ENCODE peak calls at places on chromosomes 2 and 18, in ten cellular contexts. A is CD8-positive, alpha-beta memory T cell; N is SJSA1; R is CD4-positive, alpha-beta T cell; F is body of pancreas; J is sigmoid colon; D is endodermal cell; O is fibroblast of lung; L is heart right ventricle; W is A549. M is an unnamed sample.

GRCh38 chr2:70181363-70181956 is 9.4 kb downstream of the C2orf42 start:
- DNase-seq in F (no peak), W (no peak), J (no peak), R (no peak), O (no peak), D (no peak), N (no peak), A (no peak), L (no peak), M (no peak)

GRCh38 chr2:144477281-144477942 is 42.5 kb downstream of the ZEB2 start:
- DNase-seq in A (no peak), L (no peak), O (peak), W (no peak), J (no peak), D (no peak), R (no peak), N (no peak), F (no peak), M (no peak)

GRCh38 chr2:31170071-31170698 is 31.9 kb upstream of the GALNT14 start:
- DNase-seq in O (peak), W (peak), N (peak), D (peak), R (peak), L (peak), J (no peak), A (peak), F (peak), M (peak)

GRCh38 chr2:160091381-160091780 is 29.0 kb upstream of the PLA2R1 start:
- DNase-seq in O (peak), F (no peak), A (no peak), N (no peak), J (no peak), L (no peak), R (no peak), W (no peak), D (no peak), M (peak)

GRCh38 chr2:109676346-109676897 is 62.3 kb downstream of the SOWAHC start:
- DNase-seq in L (no peak), R (no peak), F (no peak), O (no peak), W (no peak), A (no peak), J (no peak), N (no peak), D (no peak), M (no peak)

GRCh38 chr2:240688563-240688919 is 3.1 kb upstream of the AQP12A start:
- DNase-seq in J (no peak), D (no peak), W (no peak), F (peak), O (no peak), L (no peak), R (no peak), A (no peak), N (no peak), M (no peak)

GRCh38 chr2:147468349-147468748 is 376.5 kb upstream of the ACVR2A start:
- DNase-seq in R (no peak), O (no peak), J (no peak), D (no peak), F (no peak), L (no peak), N (no peak), A (no peak), W (no peak), M (no peak)

GRCh38 chr18:36756262-36756661 is 72.5 kb downstream of the TPGS2 start:
- DNase-seq in L (no peak), J (no peak), F (no peak), N (no peak), W (no peak), O (no peak), R (no peak), D (no peak), A (no peak), M (no peak)

GRCh38 chr2:31008571-31009114 is 129.6 kb downstream of the GALNT14 start:
- DNase-seq in J (no peak), F (no peak), A (no peak), L (no peak), N (no peak), R (no peak), O (no peak), D (no peak), W (no peak), M (no peak)

GRCh38 chr2:27003857-27004256 is 28.9 kb upstream of the TMEM214 start:
- DNase-seq in F (no peak), R (no peak), J (no peak), O (peak), W (no peak), L (no peak), D (no peak), A (no peak), N (no peak), M (no peak)

GRCh38 chr18:7177131-7177744 is 53.7 kb upstream of the LRRC30 start:
- DNase-seq in L (peak), R (no peak), W (peak), N (peak), A (no peak), O (peak), F (peak), J (peak), D (peak), M (peak)

GRCh38 chr18:59232309-59233016 is 12.5 kb downstream of the GRP start:
- DNase-seq in W (no peak), O (no peak), N (no peak), F (no peak), A (no peak), D (peak), L (no peak), J (no peak), R (no peak), M (no peak)

GRCh38 chr2:230410861-230411464 is 5.0 kb upstream of the SP100 start:
- DNase-seq in J (no peak), O (no peak), N (no peak), W (no peak), F (no peak), D (no peak), R (no peak), A (no peak), L (no peak), M (no peak)

GRCh38 chr2:239234151-239234825 is 166.5 kb downstream of the HDAC4 start:
- DNase-seq in F (no peak), O (no peak), J (peak), R (no peak), A (no peak), D (no peak), W (no peak), L (no peak), N (no peak), M (no peak)

GRCh38 chr2:69734040-69734611 is 7.8 kb upstream of the ANXA4 start:
- DNase-seq in L (no peak), W (peak), N (no peak), A (no peak), O (no peak), R (no peak), D (no peak), J (no peak), F (no peak), M (no peak)

GRCh38 chr2:40095003-40095402 is 315.9 kb upstream of the THUMPD2 start:
- DNase-seq in J (no peak), O (peak), D (no peak), L (no peak), R (no peak), W (peak), A (no peak), N (no peak), F (no peak), M (no peak)

GRCh38 chr2:196696423-196697073 is 57.0 kb downstream of the CCDC150 start:
- DNase-seq in R (no peak), N (no peak), W (peak), F (no peak), A (no peak), L (no peak), J (no peak), D (no peak), O (peak), M (peak)

GRCh38 chr2:37623971-37624897 is 47.2 kb downstream of the CDC42EP3 start:
- DNase-seq in J (no peak), N (peak), F (no peak), W (no peak), A (peak), R (no peak), L (no peak), D (no peak), O (peak), M (peak)

GRCh38 chr2:138949517-138949916 is 169.3 kb upstream of the NXPH2 start:
- DNase-seq in O (no peak), N (no peak), W (peak), R (no peak), D (no peak), F (no peak), L (no peak), J (no peak), A (no peak), M (no peak)

GRCh38 chr2:39150102-39150562 is 29.3 kb upstream of the SOS1 start:
- DNase-seq in F (no peak), O (no peak), A (no peak), L (no peak), N (no peak), D (no peak), R (no peak), W (no peak), J (no peak), M (no peak)

GRCh38 chr18:40365526-40365925 is 1589.5 kb upstream of the PIK3C3 start:
- DNase-seq in W (no peak), A (no peak), N (no peak), J (no peak), R (no peak), L (no peak), F (no peak), O (peak), D (no peak), M (no peak)

GRCh38 chr2:7278984-7279383 is 361.8 kb downstream of the RNF144A start:
- DNase-seq in L (no peak), R (no peak), J (no peak), N (no peak), A (no peak), D (no peak), O (no peak), F (no peak), W (no peak), M (no peak)

GRCh38 chr2:45885111-45885685 is 233.7 kb downstream of the PRKCE start:
- DNase-seq in R (no peak), O (peak), A (no peak), L (no peak), F (no peak), J (no peak), W (no peak), D (no peak), N (no peak), M (no peak)

GRCh38 chr2:109615637-109616144 is 1.5 kb downstream of the SOWAHC start:
- DNase-seq in N (no peak), L (no peak), A (no peak), R (no peak), D (peak), J (no peak), W (peak), O (no peak), F (no peak), M (no peak)

GRCh38 chr2:22912398-22912797 is 472.6 kb upstream of the KLHL29 start:
- DNase-seq in N (no peak), F (no peak), J (no peak), D (no peak), L (no peak), R (no peak), O (no peak), W (no peak), A (no peak), M (no peak)

GRCh38 chr2:72718906-72719305 is 106.9 kb downstream of the EXOC6B start:
- DNase-seq in A (no peak), O (peak), F (no peak), R (no peak), N (no peak), W (no peak), J (no peak), L (no peak), D (no peak), M (no peak)

GRCh38 chr2:76825409-76825970 is 696.7 kb downstream of the LRRTM4 start:
- DNase-seq in D (no peak), O (no peak), R (no peak), N (no peak), J (no peak), F (no peak), A (no peak), L (no peak), W (no peak), M (no peak)

DNA sequence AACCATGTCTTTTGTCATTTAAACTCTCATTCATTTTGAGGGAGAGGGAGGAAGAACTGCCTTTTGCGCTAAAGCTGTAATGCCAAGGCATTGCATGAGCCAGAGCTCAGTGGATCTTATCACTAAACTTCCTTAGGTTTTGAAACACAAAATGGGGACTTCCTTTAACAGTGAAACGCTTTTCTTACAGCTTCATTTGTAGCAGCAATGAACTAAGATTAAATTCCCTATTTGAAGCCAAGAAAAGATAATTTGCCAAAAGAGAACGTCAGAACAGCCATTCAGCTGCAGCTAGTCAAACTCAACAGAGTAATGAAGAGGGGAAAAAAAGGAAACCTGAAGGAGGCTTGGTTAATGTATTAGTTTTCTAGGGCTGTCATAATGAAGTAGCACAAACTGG is 143.5 kb upstream of the MMADHC start:
- DNase-seq in R (no peak), W (no peak), O (no peak), F (no peak), A (no peak), J (no peak), D (no peak), N (no peak), L (no peak), M (no peak)
- H3K27ac ChIP-seq in R (no peak), W (peak), O (no peak), F (no peak), A (no peak), J (no peak), D (no peak), N (no peak), L (no peak), M (peak)

GRCh38 chr2:16652296-16653082 is 13.1 kb downstream of the CYRIA start:
- DNase-seq in N (peak), D (peak), J (peak), L (peak), O (peak), W (no peak), F (no peak), R (no peak), A (no peak), M (no peak)

GRCh38 chr2:16655457-16655837 is 10.2 kb downstream of the CYRIA start:
- DNase-seq in R (no peak), F (no peak), O (no peak), J (no peak), A (no peak), N (no peak), W (no peak), D (peak), L (no peak), M (no peak)

GRCh38 chr2:16654775-16655456 is 10.7 kb downstream of the CYRIA start:
- DNase-seq in L (no peak), R (no peak), F (no peak), J (no peak), N (no peak), D (peak), O (no peak), W (no peak), A (no peak), M (no peak)

GRCh38 chr2:16653083-16653375 is 12.6 kb downstream of the CYRIA start:
- DNase-seq in L (no peak), F (peak), D (peak), R (no peak), N (peak), W (no peak), A (no peak), O (no peak), J (peak), M (no peak)

GRCh38 chr2:16653799-16654198 is 11.8 kb downstream of the CYRIA start:
- DNase-seq in W (no peak), O (no peak), N (peak), A (no peak), J (no peak), F (no peak), D (peak), R (no peak), L (no peak), M (no peak)
- H3K27ac ChIP-seq in W (no peak), O (no peak), N (no peak), A (no peak), J (peak), F (peak), D (no peak), R (no peak), L (peak), M (no peak)

GRCh38 chr2:84891355-84892010 is 10.6 kb upstream of the TRABD2A start:
- DNase-seq in D (peak), R (no peak), L (no peak), O (no peak), F (no peak), W (no peak), N (peak), A (no peak), J (peak), M (no peak)

GRCh38 chr2:84897773-84898172 is 7.7 kb upstream of the TMSB10 start:
- DNase-seq in J (no peak), L (no peak), O (no peak), N (no peak), F (no peak), D (no peak), A (no peak), W (no peak), R (no peak), M (no peak)

GRCh38 chr2:84894758-84895520 is 10.5 kb upstream of the TMSB10 start:
- DNase-seq in L (no peak), F (no peak), O (no peak), R (no peak), W (no peak), D (peak), N (no peak), J (peak), A (no peak), M (no peak)

GRCh38 chr2:84889332-84889731 is 8.4 kb upstream of the TRABD2A start:
- DNase-seq in D (peak), O (no peak), R (no peak), F (no peak), L (no peak), A (no peak), W (no peak), J (peak), N (peak), M (no peak)

GRCh38 chr2:84894131-84894586 is 11.3 kb upstream of the TMSB10 start:
- DNase-seq in D (peak), F (peak), R (no peak), W (no peak), A (no peak), O (no peak), J (peak), L (no peak), N (no peak), M (no peak)
- H3K27ac ChIP-seq in D (no peak), F (no peak), R (peak), W (no peak), A (no peak), O (no peak), J (no peak), L (no peak), N (no peak), M (peak)

GRCh38 chr2:25076749-25077148 is 34.9 kb downstream of the EFR3B start:
- DNase-seq in O (no peak), W (no peak), R (no peak), J (peak), F (no peak), A (no peak), D (no peak), N (no peak), L (no peak), M (no peak)

GRCh38 chr2:25077792-25078170 is 35.9 kb downstream of the EFR3B start:
- DNase-seq in O (no peak), R (no peak), W (no peak), L (no peak), N (no peak), F (no peak), A (no peak), J (no peak), D (no peak), M (no peak)

GRCh38 chr2:25079050-25079635 is 37.3 kb downstream of the EFR3B start:
- DNase-seq in L (no peak), F (no peak), D (no peak), R (no peak), W (no peak), A (no peak), O (no peak), N (no peak), J (peak), M (no peak)

GRCh38 chr2:25074826-25075225 is 33.0 kb downstream of the EFR3B start:
- DNase-seq in D (no peak), O (no peak), N (no peak), L (no peak), R (no peak), A (no peak), W (no peak), F (no peak), J (no peak), M (no peak)

GRCh38 chr2:25078171-25079049 is 36.5 kb downstream of the EFR3B start:
- DNase-seq in J (peak), D (peak), O (peak), F (no peak), L (peak), A (no peak), W (peak), N (peak), R (no peak), M (peak)
- H3K27ac ChIP-seq in J (peak), D (no peak), O (no peak), F (no peak), L (peak), A (no peak), W (peak), N (no peak), R (no peak), M (no peak)

DNA sequence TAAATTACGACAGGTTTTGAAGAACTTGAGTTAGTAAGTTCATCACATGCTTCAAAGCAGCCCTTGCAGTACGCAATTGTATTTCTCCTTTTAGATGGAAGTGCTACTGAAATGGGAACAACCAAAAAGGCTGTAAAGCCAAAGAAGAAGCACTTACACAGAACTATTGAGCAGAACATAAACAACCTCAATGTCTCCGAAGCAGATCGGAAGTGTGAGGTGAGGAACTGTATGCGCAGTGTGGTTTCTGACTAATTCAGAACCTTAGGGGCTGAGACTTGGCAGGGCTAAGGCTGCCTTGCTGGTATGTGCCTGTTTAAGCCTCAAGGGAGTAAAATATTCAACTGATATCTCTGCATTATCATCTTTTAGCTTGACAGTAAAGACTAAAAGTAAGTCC is 8.4 kb downstream of the NCAPH start:
- DNase-seq in J (no peak), L (no peak), D (no peak), W (no peak), F (no peak), A (peak), O (no peak), R (peak), N (no peak), M (no peak)
- H3K27ac ChIP-seq in J (no peak), L (no peak), D (no peak), W (no peak), F (peak), A (peak), O (no peak), R (no peak), N (no peak), M (no peak)

GRCh38 chr2:19797871-19798270 is 103.9 kb downstream of the TTC32 start:
- DNase-seq in L (no peak), O (peak), F (no peak), W (no peak), R (no peak), N (no peak), A (no peak), J (no peak), D (no peak), M (no peak)

GRCh38 chr2:19801367-19802087 is 100.3 kb downstream of the TTC32 start:
- DNase-seq in A (no peak), J (peak), F (peak), O (peak), N (peak), D (no peak), R (no peak), L (peak), W (peak), M (peak)

GRCh38 chr2:19802088-19802806 is 99.5 kb downstream of the TTC32 start:
- DNase-seq in N (no peak), J (no peak), F (peak), A (no peak), O (peak), R (no peak), D (no peak), W (no peak), L (no peak), M (no peak)

GRCh38 chr2:19799881-19800780 is 101.7 kb downstream of the TTC32 start:
- DNase-seq in J (no peak), L (no peak), A (no peak), W (no peak), N (no peak), F (no peak), O (peak), R (no peak), D (no peak), M (no peak)

GRCh38 chr2:19800796-19801195 is 101.0 kb downstream of the TTC32 start:
- DNase-seq in F (no peak), A (no peak), N (no peak), W (no peak), O (no peak), R (no peak), D (no peak), J (no peak), L (no peak), M (no peak)
- H3K27ac ChIP-seq in F (no peak), A (no peak), N (no peak), W (peak), O (no peak), R (no peak), D (no peak), J (peak), L (no peak), M (no peak)

GRCh38 chr18:76532875-76533274 is 37.8 kb upstream of the ZNF516 start:
- DNase-seq in J (no peak), L (no peak), F (no peak), D (no peak), W (no peak), A (no peak), N (no peak), R (no peak), O (no peak), M (no peak)

GRCh38 chr18:76530846-76531245 is 35.8 kb upstream of the ZNF516 start:
- DNase-seq in D (no peak), L (no peak), R (no peak), O (no peak), N (no peak), J (no peak), A (no peak), W (no peak), F (no peak), M (no peak)

GRCh38 chr18:76530391-76530790 is 35.3 kb upstream of the ZNF516 start:
- DNase-seq in J (no peak), O (no peak), D (no peak), A (no peak), R (no peak), L (no peak), W (no peak), F (no peak), N (no peak), M (no peak)

GRCh38 chr18:76528477-76529432 is 33.7 kb upstream of the ZNF516 start:
- DNase-seq in L (peak), R (no peak), N (no peak), D (peak), W (no peak), O (peak), F (peak), A (no peak), J (peak), M (peak)

GRCh38 chr18:76529433-76529811 is 34.4 kb upstream of the ZNF516 start:
- DNase-seq in W (no peak), N (no peak), O (no peak), L (no peak), J (no peak), F (no peak), R (no peak), D (no peak), A (no peak), M (no peak)
- H3K27ac ChIP-seq in W (no peak), N (no peak), O (peak), L (no peak), J (peak), F (peak), R (no peak), D (no peak), A (no peak), M (no peak)

GRCh38 chr2:177645241-177645640 is 252.7 kb downstream of the AGPS start:
- DNase-seq in N (no peak), L (no peak), W (no peak), D (no peak), O (no peak), F (no peak), R (no peak), J (no peak), A (no peak), M (no peak)
- H3K27ac ChIP-seq in N (no peak), L (no peak), W (no peak), D (no peak), O (no peak), F (no peak), R (no peak), J (no peak), A (no peak), M (no peak)

M was measured in epithelial cell of prostate.